ENCODE peak calls at places on chromosomes 12 and 14, in four cellular contexts. V is LoVo, X is hepatic stellate cell, W is GM23248. T is an unnamed sample.
A peak's percentile ranks its signal among the peaks of the same experiment; 100 is the strongest.

GRCh38 chr12:123453165-123453564 is 4.8 kb upstream of the SNRNP35 start:
- DNase-seq in V (no peak), X (no peak), W (no peak), T (no peak)

GRCh38 chr12:61546296-61546695 is 713.9 kb upstream of the USP15 start:
- DNase-seq in V (no peak), X (no peak), W (no peak), T (no peak)

GRCh38 chr14:104879983-104880565 is 15.0 kb downstream of the CEP170B start:
- DNase-seq in V (no peak), X (no peak), W (no peak), T (no peak)

GRCh38 chr14:105710119-105711057 is 184.0 kb downstream of the TMEM121 start:
- DNase-seq in V (no peak), X (no peak), W (no peak), T (no peak)

GRCh38 chr14:53902307-53902706 is 54.3 kb downstream of the BMP4 start:
- DNase-seq in V (peak; percentile 54), X (no peak), W (no peak), T (no peak)

GRCh38 chr12:116958402-116959197 is 47.9 kb downstream of the FBXW8 start:
- DNase-seq in V (no peak), X (no peak), W (peak; percentile 23), T (no peak)

GRCh38 chr12:122880155-122880605 is 15.7 kb downstream of the VPS37B start:
- DNase-seq in V (no peak), X (no peak), W (no peak), T (no peak)

GRCh38 chr12:8156416-8156815 is 399 bp upstream of the ZNF705A start:
- DNase-seq in V (no peak), X (no peak), W (peak; percentile 14), T (peak; percentile 19)

GRCh38 chr12:47813491-47814196 is 6.1 kb downstream of the HDAC7 start:
- DNase-seq in V (no peak), X (no peak), W (no peak), T (no peak)

GRCh38 chr14:102986810-102987579 is 64.5 kb downstream of the AMN start:
- DNase-seq in V (peak; percentile 14), X (no peak), W (peak; percentile 23), T (no peak)

GRCh38 chr12:56129210-56129691 is 1.2 kb downstream of the ESYT1 start:
- DNase-seq in V (peak; percentile 52), X (peak; percentile 60), W (peak; percentile 79), T (no peak)

GRCh38 chr12:54306925-54307731 is 6.3 kb upstream of the NFE2 start:
- DNase-seq in V (peak; percentile 99), X (no peak), W (peak; percentile 62), T (peak; percentile 72)

GRCh38 chr12:78146365-78146772 is 315.7 kb downstream of the NAV3 start:
- DNase-seq in V (peak; percentile 73), X (no peak), W (peak; percentile 75), T (peak; percentile 9)

GRCh38 chr12:78562358-78563205 is 302.0 kb upstream of the SYT1 start:
- DNase-seq in V (no peak), X (no peak), W (peak; percentile 30), T (peak; percentile 20)

GRCh38 chr12:22443379-22444316 is 100.7 kb downstream of the C2CD5 start:
- DNase-seq in V (peak; percentile 87), X (peak; percentile 27), W (peak; percentile 87), T (peak; percentile 51)

GRCh38 chr14:101473045-101473729 is 88.1 kb upstream of the DIO3 start:
- DNase-seq in V (no peak), X (no peak), W (no peak), T (no peak)

GRCh38 chr12:47556631-47557030 is 149.2 kb downstream of the RPAP3 start:
- DNase-seq in V (no peak), X (no peak), W (no peak), T (no peak)

GRCh38 chr14:93929048-93929535 is 1.9 kb downstream of the FAM181A start:
- DNase-seq in V (no peak), X (no peak), W (no peak), T (no peak)

GRCh38 chr12:83826112-83826511 is 1086.5 kb downstream of the SLC6A15 start:
- DNase-seq in V (peak; percentile 48), X (no peak), W (peak; percentile 50), T (no peak)

GRCh38 chr12:124476011-124476400 is 91.4 kb downstream of the NCOR2 start:
- DNase-seq in V (no peak), X (no peak), W (no peak), T (no peak)

GRCh38 chr14:105398044-105398725 is at the start of gene TEX22:
- DNase-seq in V (peak; percentile 79), X (peak; percentile 92), W (peak; percentile 91), T (peak; percentile 35)

GRCh38 chr12:103635419-103635818 is 48.3 kb downstream of the STAB2 start:
- DNase-seq in V (no peak), X (no peak), W (no peak), T (no peak)

GRCh38 chr12:48441122-48441521 is 31.2 kb upstream of the ANP32D start:
- DNase-seq in V (no peak), X (no peak), W (no peak), T (no peak)

GRCh38 chr12:52521581-52522266 is 1.5 kb upstream of the KRT5 start:
- DNase-seq in V (peak; percentile 62), X (no peak), W (peak; percentile 64), T (no peak)

GRCh38 chr14:20468773-20469241 is 399 bp upstream of the PNP start:
- DNase-seq in V (no peak), X (peak; percentile 33), W (peak; percentile 49), T (no peak)

GRCh38 chr12:124440031-124440626 is 127.3 kb downstream of the NCOR2 start:
- DNase-seq in V (no peak), X (no peak), W (no peak), T (no peak)

GRCh38 chr14:22630486-22630885 is 13.7 kb downstream of the OR6J1 start:
- DNase-seq in V (no peak), X (peak; percentile 68), W (peak; percentile 81), T (no peak)

GRCh38 chr12:46751173-46751572 is 74.6 kb downstream of the SLC38A4 start:
- DNase-seq in V (no peak), X (no peak), W (no peak), T (no peak)

GRCh38 chr12:27866382-27867101 is 86.5 kb upstream of the MANSC4 start:
- DNase-seq in V (no peak), X (peak; percentile 20), W (peak; percentile 85), T (peak; percentile 91)

GRCh38 chr12:112389228-112389627 is 7.0 kb upstream of the HECTD4 start:
- DNase-seq in V (no peak), X (no peak), W (no peak), T (no peak)

GRCh38 chr14:25406818-25407217 is 356.9 kb upstream of the STXBP6 start:
- DNase-seq in V (peak; percentile 36), X (no peak), W (peak; percentile 61), T (peak; percentile 33)

GRCh38 chr14:24055971-24056799 is 4.4 kb downstream of the CARMIL3 start:
- DNase-seq in V (no peak), X (no peak), W (no peak), T (no peak)

GRCh38 chr14:71588028-71588427 is 344.2 kb upstream of the RGS6 start:
- DNase-seq in V (no peak), X (peak; percentile 32), W (peak; percentile 80), T (no peak)

GRCh38 chr12:108424026-108424425 is 84.9 kb upstream of the CMKLR1 start:
- DNase-seq in V (no peak), X (no peak), W (no peak), T (no peak)

GRCh38 chr14:74350944-74351323 is 2.7 kb downstream of the VRTN start:
- DNase-seq in V (no peak), X (no peak), W (no peak), T (no peak)

GRCh38 chr14:68919129-68919927 is 59.8 kb downstream of the ACTN1 start:
- DNase-seq in V (no peak), X (no peak), W (no peak), T (no peak)

GRCh38 chr12:212799-213526 is 994 bp downstream of the SLC6A12 start:
- DNase-seq in V (no peak), X (no peak), W (no peak), T (no peak)